ENCODE peak calls at places on chromosome 1, in eight cellular contexts. N, D, H, B, R, C, X and Y are unnamed samples.

GRCh38 chr1:56424744-56425493 is 154.4 kb downstream of the PLPP3 start:
- DNase-seq in N (peak), D (peak), H (peak), B (no peak), R (no peak), C (peak), X (peak), Y (peak)

GRCh38 chr1:191002768-191003167 is 525.1 kb upstream of the BRINP3 start:
- DNase-seq in N (no peak), D (no peak), H (no peak), B (no peak), R (no peak), C (no peak), X (no peak), Y (no peak)

GRCh38 chr1:30469426-30469825 is 254.0 kb downstream of the MATN1 start:
- DNase-seq in N (no peak), D (no peak), H (no peak), B (no peak), R (no peak), C (no peak), X (no peak), Y (no peak)

GRCh38 chr1:165933446-165934170 is 106.2 kb downstream of the UCK2 start:
- DNase-seq in N (no peak), D (no peak), H (no peak), B (no peak), R (no peak), C (no peak), X (no peak), Y (no peak)

GRCh38 chr1:68207129-68207689 is 25.1 kb downstream of the WLS start:
- DNase-seq in N (no peak), D (no peak), H (peak), B (no peak), R (no peak), C (no peak), X (no peak), Y (peak)

GRCh38 chr1:220797553-220797952 is 10.8 kb downstream of the MTARC1 start:
- DNase-seq in N (peak), D (no peak), H (no peak), B (no peak), R (no peak), C (no peak), X (no peak), Y (peak)

GRCh38 chr1:151887028-151887427 is 22.3 kb downstream of the THEM4 start:
- DNase-seq in N (peak), D (no peak), H (peak), B (no peak), R (no peak), C (no peak), X (peak), Y (peak)

GRCh38 chr1:93042134-93042821 is 36.8 kb upstream of the MTF2 start:
- DNase-seq in N (peak), D (no peak), H (peak), B (peak), R (no peak), C (no peak), X (no peak), Y (no peak)

GRCh38 chr1:204077979-204078696 is 5.2 kb downstream of the SOX13 start:
- DNase-seq in N (peak), D (no peak), H (no peak), B (no peak), R (no peak), C (no peak), X (peak), Y (no peak)